ENCODE peak calls at places on chromosome 16, in five cellular contexts. M, Z, S, L and E are unnamed samples.

GRCh38 chr16:5323284-5323683 is 225.7 kb upstream of the EEF2KMT start:
- DNase-seq in L (peak), M (peak), S (no peak), Z (peak), E (no peak)

GRCh38 chr16:51500306-51500705 is 349.2 kb upstream of the SALL1 start:
- DNase-seq in S (no peak), M (no peak), Z (no peak), L (no peak), E (peak)

GRCh38 chr16:15716694-15717447 is 66.8 kb downstream of the NDE1 start:
- DNase-seq in L (no peak), M (no peak), S (no peak), Z (no peak), E (no peak)

GRCh38 chr16:46747777-46748651 is at the start of gene MYLK3:
- DNase-seq in Z (no peak), M (peak), L (peak), S (peak), E (peak)

GRCh38 chr16:27724491-27724878 is 174.5 kb downstream of the KATNIP start:
- DNase-seq in L (no peak), Z (no peak), S (no peak), M (no peak), E (no peak)

GRCh38 chr16:80167657-80168056 is 373.1 kb upstream of the DYNLRB2 start:
- DNase-seq in M (no peak), L (no peak), Z (no peak), S (no peak), E (no peak)

GRCh38 chr16:27366687-27367462 is 35.1 kb upstream of the IL21R start:
- DNase-seq in Z (no peak), L (no peak), M (no peak), S (no peak), E (no peak)

GRCh38 chr16:13779676-13780075 is 140.3 kb upstream of the ERCC4 start:
- DNase-seq in Z (no peak), M (no peak), S (no peak), L (no peak), E (no peak)

GRCh38 chr16:86631441-86631840 is 53.1 kb downstream of the FOXL1 start:
- DNase-seq in M (no peak), S (no peak), Z (no peak), L (no peak), E (no peak)

GRCh38 chr16:30675133-30675532 is 16.9 kb downstream of the FBRS start:
- DNase-seq in S (no peak), M (no peak), L (no peak), Z (no peak), E (no peak)

GRCh38 chr16:1643521-1643920 is 31.4 kb downstream of the CRAMP1 start:
- DNase-seq in Z (no peak), S (no peak), L (no peak), M (no peak), E (no peak)

GRCh38 chr16:11301645-11302513 is 20.7 kb upstream of the PRM1 start:
- DNase-seq in L (no peak), M (no peak), S (no peak), Z (no peak), E (no peak)

GRCh38 chr16:27235055-27235937 is 32.0 kb downstream of the KDM8 start:
- DNase-seq in S (no peak), L (no peak), M (peak), Z (no peak), E (peak)

GRCh38 chr16:14097182-14097951 is 26.2 kb downstream of the MRTFB start:
- DNase-seq in Z (no peak), M (no peak), S (peak), L (peak), E (peak)

GRCh38 chr16:66199189-66199588 is 167.3 kb upstream of the CDH5 start:
- DNase-seq in M (no peak), S (no peak), L (no peak), Z (no peak), E (peak)

GRCh38 chr16:50769-51591 is 2.4 kb downstream of the POLR3K start:
- DNase-seq in M (no peak), L (no peak), Z (no peak), S (no peak), E (no peak)

GRCh38 chr16:87471278-87472141 is 21.3 kb downstream of the ZCCHC14 start:
- DNase-seq in S (no peak), Z (no peak), L (no peak), M (no peak), E (no peak)

GRCh38 chr16:57482845-57483545 is 3.3 kb downstream of the DOK4 start:
- DNase-seq in S (no peak), L (no peak), M (no peak), Z (no peak), E (no peak)

GRCh38 chr16:26464576-26465266 is 602.0 kb upstream of the C16orf82 start:
- DNase-seq in M (no peak), S (no peak), L (no peak), Z (no peak), E (no peak)

DNA sequence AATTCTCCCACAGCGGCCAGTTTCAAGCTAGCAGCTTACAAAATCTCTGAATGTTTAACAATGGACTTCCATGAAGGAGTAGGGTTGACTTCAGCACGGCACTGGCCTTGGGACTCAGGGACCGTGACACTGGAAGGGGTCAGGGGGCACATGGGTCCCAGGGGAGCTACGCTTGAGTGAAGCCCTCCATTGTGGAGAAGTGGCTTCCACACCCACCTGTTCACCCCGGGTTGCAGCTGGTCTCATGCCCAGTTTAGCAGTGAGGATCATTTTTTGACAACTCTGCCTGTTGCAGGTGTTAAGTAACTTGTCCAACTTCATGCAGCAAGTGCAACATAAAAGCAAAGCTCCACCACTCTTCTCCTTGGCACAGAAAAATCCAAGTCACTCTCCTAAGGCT is 510.2 kb downstream of the CDH13 start:
- DNase-seq in S (no peak), Z (no peak), L (no peak), M (no peak), E (no peak)
- H2BK12ac ChIP-seq in S (no peak), Z (no peak), L (no peak), M (no peak), E (peak)

DNA sequence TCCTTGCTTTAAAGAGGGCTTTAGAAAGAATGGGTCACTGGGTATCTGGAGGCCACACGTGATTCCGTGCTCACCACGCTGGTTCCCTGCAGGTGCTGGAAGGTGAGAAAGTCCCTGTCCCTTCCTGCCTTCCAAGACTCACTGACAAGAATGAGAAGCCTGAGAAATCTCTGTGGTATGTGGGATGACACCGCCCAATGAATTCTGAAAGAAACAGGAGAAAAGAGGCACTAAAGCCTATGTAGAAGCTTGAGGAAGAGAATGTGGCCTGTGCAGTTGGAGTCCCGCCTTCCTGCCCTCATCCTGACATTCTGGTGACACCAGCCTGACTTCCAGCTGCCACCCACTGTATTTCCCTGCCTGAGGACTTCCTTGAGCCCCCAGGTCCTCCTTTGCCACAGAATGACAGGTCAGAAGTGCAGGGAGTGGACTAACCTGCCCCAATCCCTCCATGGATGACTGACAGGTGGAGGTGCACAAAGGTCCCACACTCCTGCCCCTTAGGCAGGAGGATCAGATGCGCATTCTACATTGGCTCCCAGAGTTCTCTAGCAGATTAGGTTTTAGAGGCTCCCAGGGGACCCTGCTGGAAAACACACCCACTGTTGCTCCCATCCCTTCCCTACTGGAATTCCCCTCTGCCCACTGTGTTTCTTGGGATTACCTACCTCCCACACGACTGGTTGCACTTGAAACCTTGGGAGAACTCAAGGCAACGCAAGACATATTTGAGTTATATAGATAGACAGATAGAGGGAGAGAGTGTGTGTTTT is 38.6 kb upstream of the TENT4B start:
- DNase-seq in S (peak), Z (no peak), L (no peak), M (peak), E (no peak)
- H2BK12ac ChIP-seq in S (no peak), Z (peak), L (peak), M (no peak), E (no peak)

GRCh38 chr16:53911506-53911905 is 207.6 kb downstream of the FTO start:
- DNase-seq in M (no peak), S (no peak), L (no peak), Z (no peak), E (peak)
- H2BK12ac ChIP-seq in M (no peak), S (no peak), L (no peak), Z (no peak), E (no peak)

GRCh38 chr16:67881557-67882220 is 3.0 kb upstream of the NRN1L start:
- DNase-seq in M (no peak), Z (no peak), S (no peak), L (no peak), E (no peak)
- H2BK12ac ChIP-seq in M (no peak), Z (no peak), S (no peak), L (no peak), E (no peak)

GRCh38 chr16:69701452-69701851 is 24.9 kb downstream of the NQO1 start:
- DNase-seq in S (no peak), Z (no peak), M (no peak), L (no peak), E (no peak)
- H2BK12ac ChIP-seq in S (no peak), Z (no peak), M (no peak), L (no peak), E (no peak)

DNA sequence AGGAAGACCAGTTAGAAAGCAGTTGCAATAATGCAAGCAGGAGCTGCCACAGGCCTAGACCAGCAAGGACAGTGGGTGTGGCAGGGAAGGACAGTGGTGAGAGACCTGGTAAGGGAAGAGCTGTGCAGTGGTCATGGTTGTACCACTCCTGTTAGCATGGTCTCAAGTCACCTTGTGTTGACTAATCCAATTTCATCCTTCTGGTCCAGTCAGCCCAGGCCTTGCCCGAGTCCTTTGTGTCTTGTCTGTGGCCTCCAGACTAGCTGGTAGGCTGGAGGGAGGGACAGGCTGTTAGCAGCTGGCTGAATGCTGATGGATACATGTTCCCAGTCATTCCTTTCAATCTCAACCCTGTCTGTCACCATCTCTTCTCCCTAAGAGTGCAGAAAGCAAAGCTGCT is 54.1 kb upstream of the BRD7 start:
- DNase-seq in M (no peak), L (no peak), Z (no peak), S (no peak), E (no peak)
- H2BK12ac ChIP-seq in M (no peak), L (peak), Z (no peak), S (no peak), E (no peak)